ENCODE peak calls at places on chromosomes 7 and 10, in four cellular contexts. I is mammary epithelial cell, Y is tibial artery, G is ascending aorta. P is an unnamed sample.

GRCh38 chr7:18354686-18355085 is 140.9 kb upstream of the HDAC9 start:
- DNase-seq in I (no peak), Y (no peak), G (no peak), P (no peak)

GRCh38 chr7:152761116-152761748 is 1.7 kb downstream of the ACTR3B start:
- DNase-seq in I (peak; percentile 78), Y (no peak), G (no peak), P (no peak)

GRCh38 chr10:132522521-132523411 is 14.8 kb upstream of the INPP5A start:
- DNase-seq in I (no peak), Y (peak; percentile 59), G (peak; percentile 56), P (no peak)

GRCh38 chr7:114819629-114820362 is 102.1 kb upstream of the MDFIC start:
- DNase-seq in I (peak; percentile 99), Y (no peak), G (no peak), P (no peak)

GRCh38 chr7:150909192-150909591 is 56.9 kb downstream of the AOC1 start:
- DNase-seq in I (no peak), Y (no peak), G (no peak), P (no peak)

GRCh38 chr10:62814901-62815372 is 1.2 kb downstream of the EGR2 start:
- DNase-seq in I (no peak), Y (no peak), G (no peak), P (no peak)

GRCh38 chr10:63125459-63125858 is 7.7 kb upstream of the NRBF2 start:
- DNase-seq in I (no peak), Y (no peak), G (no peak), P (no peak)

GRCh38 chr7:909358-910329 is 33.3 kb downstream of the GET4 start:
- DNase-seq in I (no peak), Y (peak; percentile 88), G (peak; percentile 80), P (no peak)

GRCh38 chr7:105352018-105352612 is 36.6 kb downstream of the SRPK2 start:
- DNase-seq in I (peak; percentile 68), Y (peak; percentile 90), G (peak; percentile 78), P (no peak)

GRCh38 chr7:116621649-116622048 is 50.3 kb upstream of the MET start:
- DNase-seq in I (no peak), Y (no peak), G (no peak), P (no peak)

GRCh38 chr7:81120803-81121202 is 202.0 kb upstream of the SEMA3C start:
- DNase-seq in I (no peak), Y (no peak), G (no peak), P (no peak)

GRCh38 chr10:52312999-52313349 is 1.1 kb upstream of the DKK1 start:
- DNase-seq in I (no peak), Y (no peak), G (no peak), P (no peak)

GRCh38 chr10:26567349-26567721 is 129.2 kb downstream of the APBB1IP start:
- DNase-seq in I (no peak), Y (no peak), G (no peak), P (no peak)

GRCh38 chr7:3482147-3482921 is 181.3 kb downstream of the SDK1 start:
- DNase-seq in I (peak; percentile 42), Y (no peak), G (no peak), P (peak; percentile 64)

GRCh38 chr10:44911081-44911540 is at the start of gene TMEM72:
- DNase-seq in I (no peak), Y (no peak), G (no peak), P (no peak)

GRCh38 chr10:130726996-130727725 is 584.4 kb downstream of the TCERG1L start:
- DNase-seq in I (no peak), Y (no peak), G (no peak), P (no peak)

GRCh38 chr7:22442187-22442886 is 57.7 kb downstream of the STEAP1B start:
- DNase-seq in I (no peak), Y (no peak), G (no peak), P (no peak)

GRCh38 chr10:27451054-27451453 is 53.0 kb upstream of the RAB18 start:
- DNase-seq in I (no peak), Y (no peak), G (no peak), P (no peak)

GRCh38 chr10:130559213-130559944 is 423.2 kb downstream of the GLRX3 start:
- DNase-seq in I (no peak), Y (no peak), G (no peak), P (no peak)

GRCh38 chr7:142088022-142088714 is 23.4 kb upstream of the MGAM2 start:
- DNase-seq in I (no peak), Y (no peak), G (no peak), P (no peak)

DNA sequence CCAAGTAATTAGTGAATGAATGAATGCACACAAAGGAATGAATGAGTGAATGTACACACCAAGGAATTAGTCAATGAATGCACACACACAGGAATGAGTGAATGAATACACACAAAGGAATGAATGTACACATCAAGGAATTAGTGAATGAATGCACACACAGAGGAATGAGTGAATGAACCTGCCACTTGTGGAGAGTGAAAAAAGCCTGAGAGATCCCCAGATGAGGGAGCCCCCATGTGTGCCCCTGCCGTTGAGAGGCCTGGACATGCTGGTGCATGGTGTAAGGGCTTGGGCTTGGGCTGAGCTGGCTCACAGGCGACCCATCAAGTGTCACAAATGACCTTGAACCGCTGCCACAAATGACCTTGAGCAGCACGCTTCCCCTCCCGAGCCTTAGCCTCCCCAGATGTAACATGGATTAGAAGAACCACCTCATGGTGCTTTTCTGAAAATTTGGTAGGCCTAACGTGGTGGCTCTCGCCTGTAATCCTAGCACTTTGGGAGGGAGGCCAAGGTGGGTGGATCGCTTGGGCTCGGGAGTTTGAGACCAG is 46.2 kb downstream of the GTF2IRD1 start:
- DNase-seq in I (no peak), Y (no peak), G (no peak), P (no peak)
- H3K27ac ChIP-seq in I (no peak overlapping the region), Y (no peak overlapping the region), G (no peak overlapping the region), P (no peak overlapping the region)

GRCh38 chr7:155863721-155864151 is 51.5 kb upstream of the SHH start:
- DNase-seq in I (no peak), Y (peak; percentile 23), G (peak; percentile 58), P (no peak)

GRCh38 chr7:155860840-155861479 is 48.7 kb upstream of the SHH start:
- DNase-seq in I (peak; percentile 52), Y (peak; percentile 63), G (peak; percentile 54), P (no peak)

GRCh38 chr7:155862088-155862487 is 49.8 kb upstream of the SHH start:
- DNase-seq in I (peak; percentile 4), Y (no peak), G (no peak), P (no peak)

GRCh38 chr7:155861480-155861868 is 49.2 kb upstream of the SHH start:
- DNase-seq in I (no peak), Y (peak; percentile 29), G (peak; percentile 56), P (no peak)

GRCh38 chr7:155862516-155863257 is 50.4 kb upstream of the SHH start:
- DNase-seq in I (no peak), Y (peak; percentile 48), G (peak; percentile 52), P (no peak)
- H3K27me3 ChIP-seq in I (peaks cover 2% of the 10 kb centered on the region), Y (no peaks in the 10 kb centered on the region), G (no peaks in the 10 kb centered on the region), P (no peaks in the 10 kb centered on the region)

GRCh38 chr7:28573751-28574295 is 161.5 kb downstream of the CREB5 start:
- DNase-seq in I (peak; percentile 49), Y (no peak), G (no peak), P (no peak)

GRCh38 chr7:28570970-28571288 is 158.6 kb downstream of the CREB5 start:
- DNase-seq in I (peak; percentile 81), Y (no peak), G (no peak), P (no peak)

GRCh38 chr7:28571405-28571804 is 159.1 kb downstream of the CREB5 start:
- DNase-seq in I (no peak), Y (no peak), G (no peak), P (no peak)

GRCh38 chr7:28573059-28573553 is 160.8 kb downstream of the CREB5 start:
- DNase-seq in I (peak; percentile 82), Y (no peak), G (no peak), P (no peak)

DNA sequence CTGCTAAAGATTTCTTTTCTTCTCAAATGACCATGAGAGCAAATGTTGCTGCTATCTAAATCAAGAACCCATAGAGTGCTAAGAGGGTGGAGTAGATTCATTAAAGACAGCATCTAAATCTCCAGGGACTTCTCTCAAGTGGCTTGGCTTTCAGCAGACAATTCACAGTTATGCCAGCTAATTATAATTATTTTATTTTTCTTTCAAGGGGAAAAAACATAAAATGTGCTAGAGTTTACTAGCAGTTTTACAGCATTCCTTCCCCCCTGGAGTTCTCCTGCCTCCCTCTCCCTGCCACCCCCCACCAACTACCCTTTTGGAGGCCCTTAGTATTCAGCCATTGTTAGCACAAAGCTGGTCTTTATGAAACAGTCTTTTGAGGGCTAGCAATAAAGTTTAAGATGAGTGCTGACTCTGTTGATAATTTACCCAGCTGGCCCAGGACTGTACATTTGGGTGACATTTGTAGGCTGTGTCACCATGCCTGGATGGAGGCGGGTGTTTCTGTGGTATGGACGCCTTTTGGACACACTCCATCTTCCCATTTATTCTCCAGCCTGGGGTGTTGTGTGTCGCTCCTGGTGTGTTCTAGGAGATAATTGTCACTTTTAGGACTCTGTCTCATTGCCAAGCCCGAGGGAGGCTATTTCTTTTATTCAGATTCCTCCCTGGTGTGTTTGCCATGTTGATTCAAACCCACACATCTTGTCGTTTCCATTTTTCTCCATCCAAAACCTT is 160.2 kb downstream of the CREB5 start:
- DNase-seq in I (no peak), Y (no peak), G (no peak), P (no peak)
- H3K4me1 ChIP-seq in I (peaks cover 32% of the 10 kb centered on the region), Y (no peaks in the 10 kb centered on the region), G (no peaks in the 10 kb centered on the region), P (peaks cover 1% of the 10 kb centered on the region)

GRCh38 chr10:15802375-15802949 is 57.8 kb downstream of the MINDY3 start:
- DNase-seq in I (no peak), Y (no peak), G (no peak), P (no peak)
- H3K27ac ChIP-seq in I (no peak overlapping the region), Y (no peak overlapping the region), G (no peak overlapping the region), P (no peak overlapping the region)

GRCh38 chr10:25497281-25497680 is 322.5 kb downstream of the GPR158 start:
- DNase-seq in I (no peak), Y (no peak), G (no peak), P (no peak)

GRCh38 chr10:25492040-25492439 is 317.2 kb downstream of the GPR158 start:
- DNase-seq in I (no peak), Y (no peak), G (no peak), P (no peak)

GRCh38 chr10:25492680-25493079 is 317.9 kb downstream of the GPR158 start:
- DNase-seq in I (no peak), Y (no peak), G (no peak), P (no peak)

GRCh38 chr10:25498645-25499044 is 323.8 kb downstream of the GPR158 start:
- DNase-seq in I (peak; percentile 12), Y (no peak), G (no peak), P (no peak)

GRCh38 chr10:25493122-25493893 is 318.5 kb downstream of the GPR158 start:
- DNase-seq in I (peak; percentile 91), Y (no peak), G (no peak), P (peak; percentile 84)
- H3K27me3 ChIP-seq in I (no peaks in the 10 kb centered on the region), Y (no peaks in the 10 kb centered on the region), G (no peaks in the 10 kb centered on the region), P (no peaks in the 10 kb centered on the region)

DNA sequence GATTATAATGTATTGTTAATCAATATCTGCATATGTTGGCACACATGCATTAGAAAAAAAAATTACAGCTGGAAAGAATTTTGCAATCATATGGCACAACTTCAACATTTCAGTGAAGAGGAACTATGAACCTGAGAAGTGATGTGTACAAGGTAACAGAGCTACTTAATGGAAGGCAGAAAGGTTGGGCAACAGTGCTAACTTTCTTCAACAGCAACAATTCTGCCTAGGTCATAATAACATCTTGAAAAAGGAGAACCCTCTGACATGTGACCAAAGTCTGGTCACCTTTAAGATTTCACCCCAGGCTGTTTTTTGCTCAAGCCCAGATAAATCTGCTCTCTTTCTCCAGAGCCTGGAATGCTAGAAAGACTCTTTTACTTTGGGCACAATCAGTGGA is 48.0 kb upstream of the SKAP2 start:
- DNase-seq in I (no peak), Y (no peak), G (no peak), P (no peak)
- H3K4me1 ChIP-seq in I (peaks cover 15% of the 10 kb centered on the region), Y (no peaks in the 10 kb centered on the region), G (no peaks in the 10 kb centered on the region), P (no peaks in the 10 kb centered on the region)

GRCh38 chr7:25831901-25832411 is 320.0 kb upstream of the NFE2L3 start:
- DNase-seq in I (no peak), Y (no peak), G (no peak), P (no peak)
- H3K27ac ChIP-seq in I (no peak overlapping the region), Y (peak overlapping the region; percentile 71), G (peak overlapping the region; percentile 50), P (no peak overlapping the region)